ENCODE peak calls at places on chromosomes 12 and 14, in nine cellular contexts. One of them, this sample, is unnamed.

GRCh38 chr14:23068792-23069412 is 11.6 kb upstream of the CDH24 start:
- DNase-seq in mesenchymal stem cell: peak; percentile 95
- DNase-seq in CD8-positive, alpha-beta memory T cell: peak; percentile 49
- DNase-seq in dorsolateral prefrontal cortex: peak; percentile 77
- DNase-seq in lower lobe of right lung: no peak
- DNase-seq in HAP-1: peak; percentile 89
- DNase-seq in psoas muscle: peak; percentile 68
- DNase-seq in WERI-Rb-1: peak; percentile 88
- DNase-seq in fibroblast of lung: peak; percentile 86
- DNase-seq in this sample: peak; percentile 89

GRCh38 chr12:33706927-33707326 is 267.3 kb upstream of the SYT10 start:
- DNase-seq in mesenchymal stem cell: no peak
- DNase-seq in CD8-positive, alpha-beta memory T cell: no peak
- DNase-seq in dorsolateral prefrontal cortex: no peak
- DNase-seq in lower lobe of right lung: no peak
- DNase-seq in HAP-1: no peak
- DNase-seq in psoas muscle: no peak
- DNase-seq in WERI-Rb-1: no peak
- DNase-seq in fibroblast of lung: no peak
- DNase-seq in this sample: no peak

GRCh38 chr12:109433618-109434017 is 43.5 kb downstream of the KCTD10 start:
- DNase-seq in mesenchymal stem cell: no peak
- DNase-seq in CD8-positive, alpha-beta memory T cell: no peak
- DNase-seq in dorsolateral prefrontal cortex: no peak
- DNase-seq in lower lobe of right lung: no peak
- DNase-seq in HAP-1: peak; percentile 53
- DNase-seq in psoas muscle: peak; percentile 31
- DNase-seq in WERI-Rb-1: peak; percentile 33
- DNase-seq in fibroblast of lung: no peak
- DNase-seq in this sample: no peak

GRCh38 chr14:68449565-68450295 is 343.1 kb downstream of the ZFP36L1 start:
- DNase-seq in mesenchymal stem cell: peak; percentile 53
- DNase-seq in CD8-positive, alpha-beta memory T cell: no peak
- DNase-seq in dorsolateral prefrontal cortex: no peak
- DNase-seq in lower lobe of right lung: no peak
- DNase-seq in HAP-1: peak; percentile 52
- DNase-seq in psoas muscle: no peak
- DNase-seq in WERI-Rb-1: no peak
- DNase-seq in fibroblast of lung: no peak
- DNase-seq in this sample: no peak

GRCh38 chr14:73850940-73851339 is 691 bp upstream of the PTGR2 start:
- DNase-seq in mesenchymal stem cell: peak; percentile 19
- DNase-seq in CD8-positive, alpha-beta memory T cell: no peak
- DNase-seq in dorsolateral prefrontal cortex: no peak
- DNase-seq in lower lobe of right lung: no peak
- DNase-seq in HAP-1: no peak
- DNase-seq in psoas muscle: no peak
- DNase-seq in WERI-Rb-1: no peak
- DNase-seq in fibroblast of lung: peak; percentile 39
- DNase-seq in this sample: no peak

GRCh38 chr14:101358726-101359125 is 202.6 kb upstream of the DIO3 start:
- DNase-seq in mesenchymal stem cell: no peak
- DNase-seq in CD8-positive, alpha-beta memory T cell: no peak
- DNase-seq in dorsolateral prefrontal cortex: no peak
- DNase-seq in lower lobe of right lung: no peak
- DNase-seq in HAP-1: no peak
- DNase-seq in psoas muscle: no peak
- DNase-seq in WERI-Rb-1: no peak
- DNase-seq in fibroblast of lung: no peak
- DNase-seq in this sample: no peak

GRCh38 chr12:59036973-59037807 is 116.9 kb upstream of the LRIG3 start:
- DNase-seq in mesenchymal stem cell: peak; percentile 86
- DNase-seq in CD8-positive, alpha-beta memory T cell: no peak
- DNase-seq in dorsolateral prefrontal cortex: no peak
- DNase-seq in lower lobe of right lung: no peak
- DNase-seq in HAP-1: no peak
- DNase-seq in psoas muscle: no peak
- DNase-seq in WERI-Rb-1: no peak
- DNase-seq in fibroblast of lung: peak; percentile 88
- DNase-seq in this sample: no peak

GRCh38 chr12:28497889-28498411 is 307.7 kb downstream of the CCDC91 start:
- DNase-seq in mesenchymal stem cell: no peak
- DNase-seq in CD8-positive, alpha-beta memory T cell: no peak
- DNase-seq in dorsolateral prefrontal cortex: no peak
- DNase-seq in lower lobe of right lung: no peak
- DNase-seq in HAP-1: no peak
- DNase-seq in psoas muscle: no peak
- DNase-seq in WERI-Rb-1: no peak
- DNase-seq in fibroblast of lung: peak; percentile 65
- DNase-seq in this sample: no peak

GRCh38 chr14:68922201-68922613 is 56.9 kb downstream of the ACTN1 start:
- DNase-seq in mesenchymal stem cell: no peak
- DNase-seq in CD8-positive, alpha-beta memory T cell: no peak
- DNase-seq in dorsolateral prefrontal cortex: no peak
- DNase-seq in lower lobe of right lung: no peak
- DNase-seq in HAP-1: no peak
- DNase-seq in psoas muscle: no peak
- DNase-seq in WERI-Rb-1: no peak
- DNase-seq in fibroblast of lung: no peak
- DNase-seq in this sample: no peak

GRCh38 chr12:60144395-60144794 is 548.6 kb downstream of the SLC16A7 start:
- DNase-seq in mesenchymal stem cell: no peak
- DNase-seq in CD8-positive, alpha-beta memory T cell: no peak
- DNase-seq in dorsolateral prefrontal cortex: no peak
- DNase-seq in lower lobe of right lung: no peak
- DNase-seq in HAP-1: no peak
- DNase-seq in psoas muscle: no peak
- DNase-seq in WERI-Rb-1: no peak
- DNase-seq in fibroblast of lung: no peak
- DNase-seq in this sample: no peak

GRCh38 chr12:78864483-78865296 is at the start of gene SYT1:
- DNase-seq in mesenchymal stem cell: peak; percentile 91
- DNase-seq in CD8-positive, alpha-beta memory T cell: no peak
- DNase-seq in dorsolateral prefrontal cortex: peak; percentile 90
- DNase-seq in lower lobe of right lung: peak; percentile 45
- DNase-seq in HAP-1: no peak
- DNase-seq in psoas muscle: peak; percentile 14
- DNase-seq in WERI-Rb-1: peak; percentile 96
- DNase-seq in fibroblast of lung: peak; percentile 93
- DNase-seq in this sample: peak; percentile 22

GRCh38 chr12:78870539-78870938 is 6.0 kb downstream of the SYT1 start:
- DNase-seq in mesenchymal stem cell: no peak
- DNase-seq in CD8-positive, alpha-beta memory T cell: no peak
- DNase-seq in dorsolateral prefrontal cortex: no peak
- DNase-seq in lower lobe of right lung: no peak
- DNase-seq in HAP-1: no peak
- DNase-seq in psoas muscle: no peak
- DNase-seq in WERI-Rb-1: no peak
- DNase-seq in fibroblast of lung: no peak
- DNase-seq in this sample: no peak

GRCh38 chr12:78865297-78865955 is 852 bp downstream of the SYT1 start:
- DNase-seq in mesenchymal stem cell: no peak
- DNase-seq in CD8-positive, alpha-beta memory T cell: no peak
- DNase-seq in dorsolateral prefrontal cortex: no peak
- DNase-seq in lower lobe of right lung: no peak
- DNase-seq in HAP-1: no peak
- DNase-seq in psoas muscle: no peak
- DNase-seq in WERI-Rb-1: peak; percentile 20
- DNase-seq in fibroblast of lung: peak; percentile 38
- DNase-seq in this sample: no peak

GRCh38 chr12:78863482-78864427 is 819 bp upstream of the SYT1 start:
- DNase-seq in mesenchymal stem cell: peak; percentile 70
- DNase-seq in CD8-positive, alpha-beta memory T cell: no peak
- DNase-seq in dorsolateral prefrontal cortex: peak; percentile 68
- DNase-seq in lower lobe of right lung: peak; percentile 44
- DNase-seq in HAP-1: no peak
- DNase-seq in psoas muscle: peak; percentile 14
- DNase-seq in WERI-Rb-1: peak; percentile 94
- DNase-seq in fibroblast of lung: peak; percentile 78
- DNase-seq in this sample: peak; percentile 15

DNA sequence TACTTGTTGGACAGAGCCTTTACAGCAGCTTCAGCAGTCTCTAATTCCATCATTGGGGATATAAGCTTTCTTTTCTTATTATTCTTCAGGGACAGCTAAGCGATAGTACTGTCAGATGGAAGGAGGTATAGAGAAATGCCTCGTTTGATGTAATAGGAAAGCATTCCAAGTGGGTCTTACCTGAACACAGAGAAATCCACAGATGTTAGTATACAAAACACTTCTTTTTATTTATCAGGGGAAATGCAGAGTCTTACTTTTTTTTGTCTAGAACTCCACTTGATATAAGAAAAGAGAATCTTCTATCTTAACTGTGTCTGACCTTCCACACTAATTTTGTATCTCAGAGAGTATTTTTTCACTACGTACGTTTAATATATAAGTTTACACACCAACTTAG is 1.9 kb downstream of the SYT1 start:
- DNase-seq in mesenchymal stem cell: no peak
- DNase-seq in CD8-positive, alpha-beta memory T cell: no peak
- DNase-seq in dorsolateral prefrontal cortex: no peak
- DNase-seq in lower lobe of right lung: no peak
- DNase-seq in HAP-1: no peak
- DNase-seq in psoas muscle: no peak
- DNase-seq in WERI-Rb-1: no peak
- DNase-seq in fibroblast of lung: peak; percentile 15
- DNase-seq in this sample: no peak
- H3K4me3 ChIP-seq in mesenchymal stem cell: no peak overlapping the region
- H3K4me3 ChIP-seq in CD8-positive, alpha-beta memory T cell: no peak overlapping the region
- H3K4me3 ChIP-seq in dorsolateral prefrontal cortex: peak overlapping the region; percentile 61
- H3K4me3 ChIP-seq in lower lobe of right lung: no peak overlapping the region
- H3K4me3 ChIP-seq in HAP-1: no peak overlapping the region
- H3K4me3 ChIP-seq in psoas muscle: no peak overlapping the region
- H3K4me3 ChIP-seq in WERI-Rb-1: peak overlapping the region; percentile 99
- H3K4me3 ChIP-seq in fibroblast of lung: no peak overlapping the region
- H3K4me3 ChIP-seq in this sample: no peak overlapping the region

DNA sequence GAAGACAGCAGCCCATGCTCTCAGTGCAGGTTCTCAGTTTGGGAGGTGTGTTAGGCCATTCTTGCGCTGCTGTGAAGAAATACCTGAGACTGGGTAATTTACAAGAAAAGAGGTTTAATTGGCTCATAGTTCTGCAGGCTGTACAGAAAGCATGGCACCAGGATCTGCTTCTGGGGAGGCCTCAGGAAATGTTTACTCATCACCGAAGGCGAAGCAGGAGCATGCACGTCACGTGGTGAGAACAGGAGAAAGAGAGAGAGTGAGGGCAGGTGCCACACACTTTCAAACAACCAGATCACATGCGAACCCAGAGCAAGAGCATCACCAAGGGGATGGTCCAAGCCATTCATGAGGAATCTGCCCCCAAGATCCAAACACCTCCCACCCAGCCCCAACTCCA is 9.0 kb upstream of the LRP6 start:
- DNase-seq in mesenchymal stem cell: no peak
- DNase-seq in CD8-positive, alpha-beta memory T cell: no peak
- DNase-seq in dorsolateral prefrontal cortex: no peak
- DNase-seq in lower lobe of right lung: no peak
- DNase-seq in HAP-1: no peak
- DNase-seq in psoas muscle: no peak
- DNase-seq in WERI-Rb-1: no peak
- DNase-seq in fibroblast of lung: no peak
- DNase-seq in this sample: no peak
- H3K4me3 ChIP-seq in mesenchymal stem cell: no peak overlapping the region
- H3K4me3 ChIP-seq in CD8-positive, alpha-beta memory T cell: no peak overlapping the region
- H3K4me3 ChIP-seq in dorsolateral prefrontal cortex: no peak overlapping the region
- H3K4me3 ChIP-seq in lower lobe of right lung: no peak overlapping the region
- H3K4me3 ChIP-seq in HAP-1: no peak overlapping the region
- H3K4me3 ChIP-seq in psoas muscle: no peak overlapping the region
- H3K4me3 ChIP-seq in WERI-Rb-1: no peak overlapping the region
- H3K4me3 ChIP-seq in fibroblast of lung: no peak overlapping the region
- H3K4me3 ChIP-seq in this sample: no peak overlapping the region

DNA sequence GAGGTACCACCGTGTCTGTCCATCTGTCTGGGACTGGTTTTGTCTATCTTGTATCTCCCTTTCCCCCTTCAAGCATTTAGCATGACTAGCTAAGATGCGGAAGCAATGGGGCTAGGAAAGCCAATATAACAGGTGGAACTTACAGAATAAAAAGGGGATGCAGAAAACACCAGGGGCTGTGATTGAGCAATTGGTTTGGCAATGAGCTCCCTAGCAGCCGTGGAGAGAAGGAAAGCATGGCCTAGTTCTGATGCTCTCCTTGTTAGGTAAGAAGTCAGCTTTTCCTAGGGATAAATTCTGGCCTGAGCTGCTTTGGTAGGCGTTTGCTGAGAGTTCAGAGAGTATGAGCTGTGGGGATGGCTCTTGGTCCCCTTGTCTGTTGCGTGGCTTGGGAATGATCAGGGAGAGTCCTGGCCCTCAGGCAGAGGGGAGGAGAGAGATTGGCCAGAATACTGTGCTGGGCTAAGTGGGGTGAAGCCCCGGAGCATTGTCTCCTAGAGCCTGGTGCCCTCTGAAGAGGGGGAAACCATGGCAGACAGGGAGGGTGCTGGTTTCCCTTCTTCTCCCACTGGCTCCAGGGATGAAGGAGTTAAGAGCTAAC is 7.1 kb downstream of the SETD1B start:
- DNase-seq in mesenchymal stem cell: peak; percentile 16
- DNase-seq in CD8-positive, alpha-beta memory T cell: no peak
- DNase-seq in dorsolateral prefrontal cortex: no peak
- DNase-seq in lower lobe of right lung: no peak
- DNase-seq in HAP-1: no peak
- DNase-seq in psoas muscle: no peak
- DNase-seq in WERI-Rb-1: no peak
- DNase-seq in fibroblast of lung: no peak
- DNase-seq in this sample: no peak
- H3K4me3 ChIP-seq in mesenchymal stem cell: no peak overlapping the region
- H3K4me3 ChIP-seq in CD8-positive, alpha-beta memory T cell: peak overlapping the region; percentile 74
- H3K4me3 ChIP-seq in dorsolateral prefrontal cortex: no peak overlapping the region
- H3K4me3 ChIP-seq in lower lobe of right lung: peak overlapping the region; percentile 74
- H3K4me3 ChIP-seq in HAP-1: peak overlapping the region; percentile 37
- H3K4me3 ChIP-seq in psoas muscle: peak overlapping the region; percentile 78
- H3K4me3 ChIP-seq in WERI-Rb-1: no peak overlapping the region
- H3K4me3 ChIP-seq in fibroblast of lung: peak overlapping the region; percentile 63
- H3K4me3 ChIP-seq in this sample: peak overlapping the region; percentile 61

DNA sequence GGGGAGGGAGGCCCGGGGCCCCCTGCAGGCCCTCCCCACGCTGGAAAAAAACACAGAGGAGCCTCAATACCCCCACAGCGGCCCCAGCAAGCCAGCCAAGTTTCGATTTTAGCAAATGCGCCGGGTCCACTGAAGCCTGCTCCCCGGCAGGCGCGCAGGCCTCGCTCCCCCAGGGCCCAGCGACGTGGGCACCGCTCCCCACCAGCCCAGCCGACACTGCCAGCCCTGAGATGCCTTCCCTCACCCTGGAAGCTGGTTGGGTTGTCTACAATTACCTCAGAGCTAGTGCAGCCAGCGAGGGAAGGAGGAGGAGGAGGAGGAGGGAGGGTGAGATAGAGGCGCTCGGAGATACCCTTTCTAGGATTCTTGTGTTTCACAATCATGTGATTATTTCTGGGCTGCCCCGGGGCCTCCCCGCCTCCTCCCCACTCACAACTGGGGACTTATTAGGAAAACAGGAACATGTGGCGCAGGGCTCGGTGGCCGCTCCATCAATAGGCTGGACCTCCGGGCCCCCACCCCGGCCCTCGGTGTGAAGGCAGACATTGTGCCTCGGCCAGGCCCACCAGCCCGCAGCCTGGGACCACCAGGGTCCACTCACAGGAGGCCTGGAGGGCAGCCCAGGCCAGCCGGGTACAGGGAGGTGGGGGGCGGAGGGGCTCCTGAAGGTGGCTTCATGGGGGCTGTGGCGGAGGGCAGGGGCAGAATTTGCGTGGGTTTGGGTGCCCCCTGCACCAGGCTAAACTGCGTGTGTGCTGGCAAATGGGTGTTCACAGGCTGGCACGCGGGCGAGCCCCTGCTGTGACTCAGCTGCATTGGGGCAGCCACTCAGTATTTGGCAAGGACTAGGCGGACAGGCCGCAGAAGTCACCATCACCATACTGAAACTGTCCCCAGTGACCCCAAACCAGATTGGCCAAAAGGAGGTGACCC is 109.9 kb downstream of the NCOR2 start:
- DNase-seq in mesenchymal stem cell: peak; percentile 37
- DNase-seq in CD8-positive, alpha-beta memory T cell: peak; percentile 58
- DNase-seq in dorsolateral prefrontal cortex: peak; percentile 86
- DNase-seq in lower lobe of right lung: peak; percentile 86
- DNase-seq in HAP-1: no peak
- DNase-seq in psoas muscle: peak; percentile 82
- DNase-seq in WERI-Rb-1: no peak
- DNase-seq in fibroblast of lung: peak; percentile 47
- DNase-seq in this sample: peak; percentile 82
- H3K4me3 ChIP-seq in mesenchymal stem cell: no peak overlapping the region
- H3K4me3 ChIP-seq in CD8-positive, alpha-beta memory T cell: peak overlapping the region; percentile 54
- H3K4me3 ChIP-seq in dorsolateral prefrontal cortex: peak overlapping the region; percentile 36
- H3K4me3 ChIP-seq in lower lobe of right lung: peak overlapping the region; percentile 46
- H3K4me3 ChIP-seq in HAP-1: no peak overlapping the region
- H3K4me3 ChIP-seq in psoas muscle: peak overlapping the region; percentile 54
- H3K4me3 ChIP-seq in WERI-Rb-1: no peak overlapping the region
- H3K4me3 ChIP-seq in fibroblast of lung: peak overlapping the region; percentile 14
- H3K4me3 ChIP-seq in this sample: peak overlapping the region; percentile 14

This sample was measured in tibial nerve.